ENCODE peak calls at places on chromosome 21, in seven cellular contexts. Q is right lobe of liver, I is IMR-90, V is transverse colon, B is ovary, A is stomach, E is heart left ventricle. H is an unnamed sample.
A peak's percentile ranks its signal among the peaks of the same experiment; 100 is the strongest.

GRCh38 chr21:42145569-42146250 is 73.2 kb upstream of the ABCG1 start:
- DNase-seq in B (peak; percentile 64), I (peak; percentile 54), E (peak; percentile 33), V (peak; percentile 66), A (peak; percentile 59), Q (no peak), H (peak; percentile 17)

GRCh38 chr21:42508371-42508770 is 5.3 kb upstream of the SLC37A1 start:
- DNase-seq in B (no peak), E (no peak), Q (no peak), V (no peak), A (no peak), I (no peak), H (no peak)

GRCh38 chr21:41651396-41651795 is 115.5 kb downstream of the RIPK4 start:
- DNase-seq in V (no peak), B (peak; percentile 23), E (no peak), I (no peak), A (no peak), Q (no peak), H (no peak)

GRCh38 chr21:34890724-34891609 is 158.1 kb downstream of the RUNX1 start:
- DNase-seq in A (no peak), E (no peak), I (peak; percentile 48), B (peak; percentile 50), Q (no peak), V (peak; percentile 30), H (peak; percentile 6)

GRCh38 chr21:28605138-28605537 is 387.5 kb downstream of the LTN1 start:
- DNase-seq in V (no peak), E (no peak), Q (no peak), B (no peak), I (no peak), A (no peak), H (no peak)

GRCh38 chr21:34807146-34807880 is 138.5 kb downstream of the CLIC6 start:
- DNase-seq in V (no peak), E (no peak), Q (no peak), A (no peak), I (peak; percentile 97), B (no peak), H (no peak)

GRCh38 chr21:29342394-29342957 is 43.8 kb downstream of the BACH1 start:
- DNase-seq in Q (peak; percentile 60), E (peak; percentile 76), B (no peak), V (peak; percentile 24), A (no peak), I (peak; percentile 99), H (peak; percentile 94)

GRCh38 chr21:21226472-21226871 is 228.3 kb downstream of the NCAM2 start:
- DNase-seq in Q (no peak), E (no peak), B (no peak), A (no peak), V (no peak), I (peak; percentile 50), H (no peak)

GRCh38 chr21:28991861-28992525 is 684 bp downstream of the LTN1 start:
- DNase-seq in B (no peak), I (no peak), A (no peak), E (no peak), Q (no peak), V (no peak), H (no peak)

GRCh38 chr21:42238185-42238934 is 19.4 kb downstream of the ABCG1 start:
- DNase-seq in Q (no peak), A (no peak), E (no peak), V (no peak), I (no peak), B (no peak), H (no peak)

GRCh38 chr21:22225299-22225698 is 1227.1 kb downstream of the NCAM2 start:
- DNase-seq in I (no peak), V (no peak), B (no peak), Q (no peak), A (no peak), E (no peak), H (no peak)

GRCh38 chr21:29297483-29298347 is 1.0 kb upstream of the BACH1 start:
- DNase-seq in A (no peak), I (no peak), E (no peak), Q (no peak), B (no peak), V (peak; percentile 21), H (peak; percentile 5)

GRCh38 chr21:42056996-42057689 is 14.0 kb upstream of the UMODL1 start:
- DNase-seq in A (peak; percentile 85), E (no peak), B (no peak), Q (no peak), V (peak; percentile 81), I (peak; percentile 93), H (no peak)

GRCh38 chr21:39647476-39647875 is 34.7 kb downstream of the B3GALT5 start:
- DNase-seq in Q (no peak), A (no peak), I (peak; percentile 63), B (no peak), E (no peak), V (no peak), H (no peak)

GRCh38 chr21:14092834-14093560 is 117.8 kb downstream of the LIPI start:
- DNase-seq in V (no peak), E (no peak), B (no peak), A (no peak), Q (no peak), I (no peak), H (no peak)

GRCh38 chr21:28928578-28929124 is 64.0 kb downstream of the LTN1 start:
- DNase-seq in I (no peak), B (no peak), Q (no peak), V (no peak), E (no peak), A (no peak), H (no peak)

GRCh38 chr21:38982096-38982495 is 176.4 kb downstream of the ETS2 start:
- DNase-seq in V (no peak), E (no peak), A (no peak), B (no peak), I (no peak), Q (no peak), H (no peak)

GRCh38 chr21:14080764-14081096 is 130.0 kb downstream of the LIPI start:
- DNase-seq in V (no peak), B (no peak), A (no peak), E (no peak), Q (no peak), I (no peak), H (no peak)

GRCh38 chr21:33660406-33660805 is 18.1 kb downstream of the ITSN1 start:
- DNase-seq in A (no peak), Q (no peak), B (no peak), E (no peak), V (no peak), I (no peak), H (no peak)

GRCh38 chr21:37594472-37594951 is 227.9 kb downstream of the DYRK1A start:
- DNase-seq in Q (no peak), B (no peak), A (no peak), I (no peak), V (no peak), E (no peak), H (no peak)
- H3K4me1 ChIP-seq in Q (no peaks in the 10 kb centered on the region), B (no peaks in the 10 kb centered on the region), A (no peaks in the 10 kb centered on the region), I (no peaks in the 10 kb centered on the region), V (no peaks in the 10 kb centered on the region), E (peaks cover 10% of the 10 kb centered on the region), H (no peaks in the 10 kb centered on the region)

GRCh38 chr21:43787180-43787533 is 2.2 kb upstream of the RRP1 start:
- DNase-seq in B (no peak), V (no peak), E (no peak), Q (no peak), A (no peak), I (no peak), H (no peak)

GRCh38 chr21:43790053-43790524 is 712 bp downstream of the RRP1 start:
- DNase-seq in I (no peak), B (no peak), A (no peak), E (no peak), V (no peak), Q (no peak), H (no peak)

GRCh38 chr21:43792406-43792805 is 3.0 kb downstream of the RRP1 start:
- DNase-seq in Q (no peak), E (no peak), V (no peak), I (no peak), B (no peak), A (no peak), H (no peak)

GRCh38 chr21:43786423-43787179 is 2.8 kb upstream of the RRP1 start:
- DNase-seq in B (no peak), I (no peak), Q (no peak), A (no peak), V (no peak), E (no peak), H (no peak)

DNA sequence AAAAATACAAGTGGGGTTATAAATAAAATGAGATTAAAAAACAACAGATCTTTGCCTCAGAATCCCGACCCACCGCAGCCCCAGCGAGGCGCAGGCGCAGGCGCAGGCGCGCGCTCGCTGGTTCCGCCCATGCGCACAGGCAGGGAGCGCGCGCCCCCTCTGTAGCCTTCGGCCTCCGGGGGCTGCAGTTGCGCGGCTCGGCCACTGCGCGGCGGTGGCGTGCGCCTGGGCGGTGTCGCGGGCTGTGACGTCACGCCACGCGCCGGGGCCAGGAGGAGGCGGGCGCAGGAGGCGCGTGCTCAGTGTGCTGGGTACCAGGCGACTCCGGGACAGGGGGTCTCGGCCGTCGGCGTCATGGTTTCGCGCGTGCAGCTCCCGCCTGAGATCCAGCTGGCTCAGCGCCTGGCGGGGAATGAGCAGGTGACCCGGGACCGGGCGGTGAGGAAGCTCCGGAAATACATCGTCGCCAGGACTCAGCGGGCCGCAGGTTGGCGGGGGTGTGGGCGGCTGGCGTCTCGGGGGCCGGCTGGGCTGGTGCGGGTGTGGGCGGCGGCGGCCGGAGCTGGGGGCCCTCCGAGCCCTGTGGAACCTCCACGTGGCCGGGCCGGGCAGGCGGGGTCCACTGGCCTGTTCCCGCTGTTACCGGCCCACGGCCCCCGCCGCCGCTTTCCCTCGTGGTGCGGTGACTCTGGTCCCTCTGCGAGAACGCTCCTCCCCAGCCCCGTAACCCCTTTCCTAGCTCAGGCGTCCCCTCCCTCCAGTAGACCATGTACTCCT is at the start of gene RRP1:
- DNase-seq in E (peak; percentile 89), V (peak; percentile 93), A (peak; percentile 95), I (peak; percentile 78), B (peak; percentile 96), Q (peak; percentile 92), H (peak; percentile 75)
- TF ChIP-seq POLR2A in E (no peak), V (peak; percentile 78), A (no peak), I (peak; percentile 81), B (peak; percentile 73), Q (peak; percentile 73), H (peak; percentile 90)

GRCh38 chr21:36705679-36706481 is 7.0 kb downstream of the SIM2 start:
- DNase-seq in E (no peak), I (no peak), Q (no peak), A (no peak), B (no peak), V (no peak), H (no peak)

GRCh38 chr21:36706951-36707762 is 8.2 kb downstream of the SIM2 start:
- DNase-seq in B (no peak), E (no peak), Q (no peak), V (no peak), A (no peak), I (peak; percentile 37), H (no peak)

GRCh38 chr21:36704958-36705678 is 6.2 kb downstream of the SIM2 start:
- DNase-seq in A (no peak), Q (no peak), B (no peak), I (peak; percentile 18), E (no peak), V (no peak), H (no peak)

GRCh38 chr21:36707763-36708511 is 9.0 kb downstream of the SIM2 start:
- DNase-seq in E (no peak), A (no peak), B (no peak), I (no peak), Q (peak; percentile 40), V (no peak), H (no peak)

GRCh38 chr21:36706482-36706852 is 7.6 kb downstream of the SIM2 start:
- DNase-seq in E (no peak), B (no peak), I (no peak), Q (no peak), A (no peak), V (no peak), H (no peak)
- H3K4me1 ChIP-seq in E (peaks cover 7% of the 10 kb centered on the region), B (no peaks in the 10 kb centered on the region), I (no peaks in the 10 kb centered on the region), Q (peaks cover 5% of the 10 kb centered on the region), A (peaks cover 76% of the 10 kb centered on the region), V (peaks cover 33% of the 10 kb centered on the region), H (peaks cover 18% of the 10 kb centered on the region)

GRCh38 chr21:45039309-45040113 is 34.9 kb upstream of the ADARB1 start:
- DNase-seq in A (no peak), Q (peak; percentile 36), V (no peak), E (no peak), I (no peak), B (no peak), H (no peak)
- TF ChIP-seq POLR2A in A (no peak), Q (no peak), V (no peak), E (no peak), I (no peak), B (no peak), H (no peak)

H was measured in gastrocnemius medialis.